ENCODE peak calls at places on chromosome 15, in ten cellular contexts. Q, T, E, B, K, J, G, D, N and U are unnamed samples.

GRCh38 chr15:96268421-96269204 is 61.9 kb upstream of the NR2F2 start:
- DNase-seq in Q (no peak), T (no peak), E (peak; percentile 45), B (peak; percentile 19), K (no peak), J (no peak), G (no peak), D (no peak), N (no peak), U (peak; percentile 47)

GRCh38 chr15:40706121-40706520 is 11.1 kb downstream of the RAD51 start:
- DNase-seq in Q (no peak), T (no peak), E (no peak), B (no peak), K (no peak), J (no peak), G (peak; percentile 13), D (no peak), N (no peak), U (no peak)

GRCh38 chr15:34039506-34040123 is 611 bp upstream of the AVEN start:
- DNase-seq in Q (peak; percentile 37), T (no peak), E (peak; percentile 8), B (peak; percentile 71), K (peak; percentile 54), J (no peak), G (no peak), D (peak; percentile 60), N (no peak), U (peak; percentile 28)

GRCh38 chr15:74901612-74902063 is 5.0 kb downstream of the FAM219B start:
- DNase-seq in Q (peak; percentile 94), T (peak; percentile 79), E (peak; percentile 67), B (peak; percentile 59), K (peak; percentile 92), J (peak; percentile 49), G (peak; percentile 74), D (peak; percentile 72), N (peak; percentile 56), U (no peak)

GRCh38 chr15:34240537-34240936 is 15.7 kb downstream of the EMC4 start:
- DNase-seq in Q (no peak), T (no peak), E (no peak), B (no peak), K (no peak), J (no peak), G (no peak), D (no peak), N (no peak), U (no peak)

GRCh38 chr15:43912991-43913927 is 86.5 kb downstream of the WDR76 start:
- DNase-seq in Q (peak; percentile 93), T (no peak), E (peak; percentile 92), B (peak; percentile 96), K (no peak), J (peak; percentile 46), G (peak; percentile 78), D (no peak), N (no peak), U (peak; percentile 93)

GRCh38 chr15:80836991-80837390 is 57.8 kb downstream of the CEMIP start:
- DNase-seq in Q (peak; percentile 81), T (no peak), E (no peak), B (no peak), K (no peak), J (no peak), G (no peak), D (no peak), N (no peak), U (no peak)

GRCh38 chr15:69359724-69360123 is 54.4 kb upstream of the KIF23 start:
- DNase-seq in Q (no peak), T (no peak), E (peak; percentile 79), B (peak; percentile 18), K (no peak), J (no peak), G (no peak), D (no peak), N (no peak), U (no peak)

GRCh38 chr15:76340802-76341365 is 4.3 kb downstream of the ISL2 start:
- DNase-seq in Q (peak; percentile 87), T (peak; percentile 78), E (no peak), B (peak; percentile 35), K (no peak), J (no peak), G (peak; percentile 35), D (no peak), N (peak; percentile 83), U (no peak)

GRCh38 chr15:76340198-76340801 is 3.7 kb downstream of the ISL2 start:
- DNase-seq in Q (peak; percentile 92), T (peak; percentile 68), E (peak; percentile 55), B (peak; percentile 62), K (no peak), J (no peak), G (peak; percentile 38), D (no peak), N (peak; percentile 78), U (peak; percentile 13)

GRCh38 chr15:76342046-76342381 is 5.4 kb downstream of the ISL2 start:
- DNase-seq in Q (no peak), T (peak; percentile 65), E (no peak), B (no peak), K (no peak), J (no peak), G (no peak), D (no peak), N (peak; percentile 48), U (no peak)

GRCh38 chr15:76342382-76343201 is 6.0 kb downstream of the ISL2 start:
- DNase-seq in Q (no peak), T (peak; percentile 87), E (no peak), B (no peak), K (no peak), J (no peak), G (peak; percentile 44), D (no peak), N (peak; percentile 69), U (no peak)

DNA sequence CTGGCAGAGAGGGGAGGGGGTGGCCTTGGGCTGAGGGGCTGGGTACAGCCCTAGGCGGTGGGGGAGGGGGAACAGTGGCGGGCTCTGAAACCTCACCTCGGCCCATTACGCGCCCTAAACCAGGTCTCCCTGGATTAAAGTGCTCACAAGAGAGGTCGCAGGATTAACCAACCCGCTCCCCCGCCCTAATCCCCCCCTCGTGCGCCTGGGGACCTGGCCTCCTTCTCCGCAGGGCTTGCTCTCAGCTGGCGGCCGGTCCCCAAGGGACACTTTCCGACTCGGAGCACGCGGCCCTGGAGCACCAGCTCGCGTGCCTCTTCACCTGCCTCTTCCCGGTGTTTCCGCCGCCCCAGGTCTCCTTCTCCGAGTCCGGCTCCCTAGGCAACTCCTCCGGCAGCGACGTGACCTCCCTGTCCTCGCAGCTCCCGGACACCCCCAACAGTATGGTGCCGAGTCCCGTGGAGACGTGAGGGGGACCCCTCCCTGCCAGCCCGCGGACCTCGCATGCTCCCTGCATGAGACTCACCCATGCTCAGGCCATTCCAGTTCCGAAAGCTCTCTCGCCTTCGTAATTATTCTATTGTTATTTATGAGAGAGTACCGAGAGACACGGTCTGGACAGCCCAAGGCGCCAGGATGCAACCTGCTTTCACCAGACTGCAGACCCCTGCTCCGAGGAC is 4.9 kb downstream of the ISL2 start:
- DNase-seq in Q (peak; percentile 87), T (peak; percentile 76), E (no peak), B (no peak), K (no peak), J (no peak), G (no peak), D (no peak), N (peak; percentile 57), U (no peak)
- H2AFZ ChIP-seq in Q (no peak overlapping the region), T (peak overlapping the region; percentile 8), E (no peak overlapping the region), B (no peak overlapping the region), K (no peak overlapping the region), J (no peak overlapping the region), G (no peak overlapping the region), D (no peak overlapping the region), N (no peak overlapping the region), U (peak overlapping the region; percentile 36)

GRCh38 chr15:26662226-26662750 is 110.6 kb downstream of the GABRB3 start:
- DNase-seq in Q (no peak), T (no peak), E (no peak), B (no peak), K (no peak), J (no peak), G (no peak), D (peak; percentile 1), N (peak; percentile 21), U (no peak)

GRCh38 chr15:26661107-26661506 is 111.8 kb downstream of the GABRB3 start:
- DNase-seq in Q (no peak), T (no peak), E (no peak), B (no peak), K (no peak), J (no peak), G (no peak), D (no peak), N (no peak), U (no peak)

GRCh38 chr15:26665950-26666921 is 106.6 kb downstream of the GABRB3 start:
- DNase-seq in Q (no peak), T (peak; percentile 68), E (no peak), B (no peak), K (no peak), J (no peak), G (peak; percentile 21), D (peak; percentile 9), N (peak; percentile 51), U (no peak)

GRCh38 chr15:26656080-26656479 is 116.8 kb downstream of the GABRB3 start:
- DNase-seq in Q (no peak), T (no peak), E (no peak), B (no peak), K (no peak), J (no peak), G (peak; percentile 15), D (no peak), N (no peak), U (no peak)

DNA sequence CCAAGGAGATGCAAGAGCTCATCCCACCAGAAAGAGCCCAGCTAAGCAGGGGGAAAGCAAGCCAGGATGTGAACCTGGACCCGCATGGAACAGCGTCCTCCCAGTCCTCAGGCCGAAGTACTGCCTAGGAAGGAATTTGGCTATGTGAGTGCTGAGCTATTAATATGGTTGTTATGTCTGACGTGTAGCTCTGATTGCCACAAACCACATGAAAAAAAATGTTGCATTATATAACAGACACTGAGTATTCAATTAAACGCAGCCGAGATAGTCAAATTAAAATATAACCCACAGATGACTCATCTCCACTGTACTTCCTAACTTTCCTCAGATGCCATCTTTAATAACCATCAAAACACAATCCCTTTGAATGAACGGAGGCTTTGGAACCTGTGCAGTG is 111.1 kb downstream of the GABRB3 start:
- DNase-seq in Q (no peak), T (no peak), E (no peak), B (no peak), K (no peak), J (no peak), G (no peak), D (no peak), N (no peak), U (no peak)
- H3K79me2 ChIP-seq in Q (no peaks in the 10 kb centered on the region), T (peaks cover 86% of the 10 kb centered on the region), E (no peaks in the 10 kb centered on the region), B (no peaks in the 10 kb centered on the region), K (no peaks in the 10 kb centered on the region), J (no peaks in the 10 kb centered on the region), G (no peaks in the 10 kb centered on the region), D (no peaks in the 10 kb centered on the region), N (no peaks in the 10 kb centered on the region), U (no peaks in the 10 kb centered on the region)

DNA sequence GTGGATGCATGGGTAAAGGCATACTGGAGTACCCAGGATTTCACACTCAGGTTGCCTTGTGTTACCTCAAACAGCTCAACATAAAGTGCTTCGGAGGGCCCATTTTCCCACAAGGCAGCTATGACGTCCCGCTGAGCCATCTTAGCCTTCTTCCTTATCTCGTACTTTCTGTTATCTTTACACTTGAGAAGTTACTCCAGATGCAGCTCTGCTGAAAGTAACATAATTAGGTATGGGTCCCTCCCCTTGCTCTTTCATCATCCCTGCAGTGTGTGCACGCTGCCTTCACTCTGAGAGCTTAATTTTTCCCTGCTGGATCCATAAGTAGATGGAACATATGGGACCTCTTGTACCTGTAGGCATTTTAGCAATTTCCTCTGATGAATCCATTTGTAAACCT is 410.3 kb downstream of the AGBL1 start:
- DNase-seq in Q (no peak), T (no peak), E (no peak), B (no peak), K (no peak), J (no peak), G (peak; percentile 21), D (no peak), N (no peak), U (no peak)
- H3K4me2 ChIP-seq in Q (no peak overlapping the region), T (no peak overlapping the region), E (no peak overlapping the region), B (no peak overlapping the region), K (no peak overlapping the region), J (no peak overlapping the region), G (no peak overlapping the region), D (no peak overlapping the region), N (no peak overlapping the region), U (no peak overlapping the region)

GRCh38 chr15:31102049-31102321 is 460 bp upstream of the TRPM1 start:
- DNase-seq in Q (no peak), T (no peak), E (no peak), B (no peak), K (no peak), J (no peak), G (no peak), D (no peak), N (peak; percentile 66), U (no peak)

GRCh38 chr15:31104048-31104447 is 2.5 kb upstream of the TRPM1 start:
- DNase-seq in Q (no peak), T (peak; percentile 42), E (no peak), B (no peak), K (no peak), J (no peak), G (no peak), D (no peak), N (no peak), U (no peak)

GRCh38 chr15:31101262-31102048 is at the start of gene TRPM1:
- DNase-seq in Q (peak; percentile 50), T (peak; percentile 29), E (no peak), B (no peak), K (no peak), J (no peak), G (no peak), D (no peak), N (no peak), U (no peak)

GRCh38 chr15:31100738-31101137 is 787 bp downstream of the TRPM1 start:
- DNase-seq in Q (no peak), T (peak; percentile 7), E (no peak), B (no peak), K (no peak), J (no peak), G (no peak), D (no peak), N (no peak), U (no peak)

GRCh38 chr15:31102374-31103342 is 1.1 kb upstream of the TRPM1 start:
- DNase-seq in Q (peak; percentile 43), T (peak; percentile 41), E (no peak), B (no peak), K (no peak), J (no peak), G (no peak), D (no peak), N (no peak), U (no peak)
- H2AFZ ChIP-seq in Q (no peak overlapping the region), T (peak overlapping the region; percentile 11), E (no peak overlapping the region), B (no peak overlapping the region), K (no peak overlapping the region), J (no peak overlapping the region), G (no peak overlapping the region), D (no peak overlapping the region), N (no peak overlapping the region), U (no peak overlapping the region)